ENCODE peak calls at places on chromosomes 6 and 20, in eight cellular contexts. Z is heart left ventricle, Q is NB4, W is testis, V is IMR-90, X is stomach, P is Peyer's patch, S is HCT116. Y is an unnamed sample.

GRCh38 chr6:31639043-31639442 is 13.4 kb downstream of the BAG6 start:
- DNase-seq in Z (no peak), Q (no peak), W (no peak), V (no peak), X (no peak), P (no peak), S (no peak), Y (no peak)

GRCh38 chr6:142696689-142697088 is 248.3 kb downstream of the HIVEP2 start:
- DNase-seq in Z (no peak), Q (no peak), W (no peak), V (no peak), X (peak; percentile 74), P (no peak), S (no peak), Y (no peak)

GRCh38 chr20:19993937-19994667 is 23.1 kb upstream of the NAA20 start:
- DNase-seq in Z (peak; percentile 63), Q (no peak), W (no peak), V (peak; percentile 76), X (no peak), P (no peak), S (peak; percentile 40), Y (no peak)

GRCh38 chr6:160005861-160006540 is 37.1 kb downstream of the IGF2R start:
- DNase-seq in Z (peak; percentile 49), Q (no peak), W (peak; percentile 73), V (peak; percentile 61), X (no peak), P (no peak), S (no peak), Y (peak; percentile 82)

GRCh38 chr20:7195704-7196103 is 428.2 kb downstream of the BMP2 start:
- DNase-seq in Z (no peak), Q (peak; percentile 60), W (no peak), V (no peak), X (no peak), P (no peak), S (no peak), Y (no peak)

GRCh38 chr6:121435444-121436069 is at the start of gene GJA1:
- DNase-seq in Z (peak; percentile 67), Q (peak; percentile 87), W (peak; percentile 66), V (peak; percentile 86), X (no peak), P (no peak), S (no peak), Y (peak; percentile 76)

GRCh38 chr20:62235001-62235776 is 3.1 kb upstream of the OSBPL2 start:
- DNase-seq in Z (no peak), Q (no peak), W (no peak), V (no peak), X (peak; percentile 80), P (no peak), S (no peak), Y (no peak)

GRCh38 chr6:68958327-68958726 is 323.2 kb downstream of the ADGRB3 start:
- DNase-seq in Z (no peak), Q (peak; percentile 16), W (no peak), V (no peak), X (no peak), P (no peak), S (no peak), Y (no peak)

GRCh38 chr6:74966712-74967111 is 239.1 kb downstream of the COL12A1 start:
- DNase-seq in Z (no peak), Q (no peak), W (no peak), V (no peak), X (no peak), P (no peak), S (no peak), Y (no peak)

GRCh38 chr6:27582928-27583725 is 110.2 kb upstream of the ZNF184 start:
- DNase-seq in Z (no peak), Q (peak; percentile 79), W (no peak), V (peak; percentile 71), X (no peak), P (no peak), S (no peak), Y (no peak)

GRCh38 chr6:3209114-3210023 is 18.1 kb downstream of the TUBB2B start:
- DNase-seq in Z (peak; percentile 27), Q (peak; percentile 40), W (no peak), V (peak; percentile 98), X (peak; percentile 36), P (peak; percentile 64), S (peak; percentile 96), Y (peak; percentile 92)

GRCh38 chr6:145836767-145837166 is 22.2 kb upstream of the FBXO30 start:
- DNase-seq in Z (no peak), Q (no peak), W (no peak), V (no peak), X (no peak), P (no peak), S (no peak), Y (no peak)

GRCh38 chr6:134415681-134416080 is 97.8 kb upstream of the SGK1 start:
- DNase-seq in Z (no peak), Q (no peak), W (no peak), V (no peak), X (no peak), P (no peak), S (no peak), Y (no peak)

GRCh38 chr6:87277123-87277522 is 45.3 kb upstream of the SMIM8 start:
- DNase-seq in Z (no peak), Q (peak; percentile 57), W (no peak), V (peak; percentile 15), X (no peak), P (no peak), S (no peak), Y (no peak)

GRCh38 chr6:21033575-21034026 is 499.3 kb downstream of the CDKAL1 start:
- DNase-seq in Z (peak; percentile 23), Q (no peak), W (no peak), V (peak; percentile 85), X (no peak), P (no peak), S (no peak), Y (peak; percentile 48)

GRCh38 chr20:36098364-36098763 is 56.2 kb upstream of the EPB41L1 start:
- DNase-seq in Z (peak; percentile 35), Q (peak; percentile 91), W (peak; percentile 42), V (peak; percentile 40), X (peak; percentile 57), P (peak; percentile 73), S (no peak), Y (peak; percentile 66)

GRCh38 chr6:145327497-145328055 is 407.7 kb downstream of the EPM2A start:
- DNase-seq in Z (no peak), Q (no peak), W (no peak), V (no peak), X (no peak), P (no peak), S (no peak), Y (no peak)

GRCh38 chr6:127637830-127638229 is 60.9 kb downstream of the C6orf58 start:
- DNase-seq in Z (no peak), Q (peak; percentile 43), W (no peak), V (no peak), X (no peak), P (no peak), S (no peak), Y (no peak)

GRCh38 chr20:23627501-23627900 is 10.3 kb downstream of the CST3 start:
- DNase-seq in Z (no peak), Q (no peak), W (no peak), V (no peak), X (no peak), P (no peak), S (no peak), Y (no peak)

GRCh38 chr20:50283922-50284810 is 93.5 kb downstream of the CEBPB start:
- DNase-seq in Z (no peak), Q (peak; percentile 91), W (no peak), V (peak; percentile 66), X (peak; percentile 79), P (peak; percentile 78), S (peak; percentile 74), Y (peak; percentile 95)

GRCh38 chr6:141550471-141550870 is 582.3 kb upstream of the GJE1 start:
- DNase-seq in Z (no peak), Q (no peak), W (no peak), V (peak; percentile 29), X (no peak), P (no peak), S (no peak), Y (no peak)

GRCh38 chr6:75296811-75297779 is 12.5 kb upstream of the TMEM30A start:
- DNase-seq in Z (no peak), Q (peak; percentile 74), W (no peak), V (peak; percentile 71), X (no peak), P (no peak), S (peak; percentile 65), Y (no peak)

GRCh38 chr20:44405785-44406571 is 50.5 kb downstream of the HNF4A start:
- DNase-seq in Z (no peak), Q (no peak), W (no peak), V (no peak), X (no peak), P (no peak), S (no peak), Y (no peak)

GRCh38 chr6:139376604-139377218 is 2.3 kb upstream of the CITED2 start:
- DNase-seq in Z (no peak), Q (peak; percentile 56), W (peak; percentile 73), V (peak; percentile 41), X (peak; percentile 82), P (peak; percentile 76), S (no peak), Y (peak; percentile 74)
- H3K4me3 ChIP-seq in Z (peak overlapping the region; percentile 95), Q (peak overlapping the region; percentile 84), W (no peak overlapping the region), V (no peak overlapping the region), X (peak overlapping the region; percentile 90), P (no peak overlapping the region), S (peak overlapping the region; percentile 96), Y (no peak overlapping the region)

GRCh38 chr6:156652231-156652750 is 124.9 kb upstream of the ARID1B start:
- DNase-seq in Z (no peak), Q (no peak), W (no peak), V (no peak), X (no peak), P (no peak), S (no peak), Y (no peak)
- TF ChIP-seq POLR2A in Z (no peak), Q (no peak), W (no peak), V (no peak), X (no peak), P (no peak), S (no peak), Y (no peak)

GRCh38 chr6:14922706-14923105 is 323.2 kb upstream of the JARID2 start:
- DNase-seq in Z (no peak), Q (no peak), W (no peak), V (no peak), X (no peak), P (no peak), S (no peak), Y (no peak)

GRCh38 chr6:14921878-14922277 is 324.0 kb upstream of the JARID2 start:
- DNase-seq in Z (peak; percentile 34), Q (peak; percentile 98), W (no peak), V (no peak), X (no peak), P (peak; percentile 58), S (no peak), Y (no peak)

GRCh38 chr6:14919038-14919437 is 326.8 kb upstream of the JARID2 start:
- DNase-seq in Z (no peak), Q (no peak), W (no peak), V (no peak), X (no peak), P (no peak), S (no peak), Y (no peak)

GRCh38 chr6:14922306-14922705 is 323.6 kb upstream of the JARID2 start:
- DNase-seq in Z (no peak), Q (peak; percentile 97), W (no peak), V (no peak), X (no peak), P (no peak), S (no peak), Y (no peak)

GRCh38 chr6:14921170-14921569 is 324.7 kb upstream of the JARID2 start:
- DNase-seq in Z (peak; percentile 59), Q (peak; percentile 93), W (peak; percentile 44), V (peak; percentile 12), X (peak; percentile 34), P (peak; percentile 73), S (no peak), Y (peak; percentile 59)
- TF ChIP-seq CTCF in Z (no peak), Q (no peak), W (no peak), V (no peak), X (no peak), P (no peak), S (no peak), Y (no peak)

GRCh38 chr20:38303908-38304379 is at the start of gene BPI:
- DNase-seq in Z (peak; percentile 45), Q (peak; percentile 99), W (no peak), V (no peak), X (peak; percentile 33), P (no peak), S (no peak), Y (no peak)
- H3K4me3 ChIP-seq in Z (no peak within 1 kb of the TSS), Q (peak within 1 kb of the TSS; percentile 26), W (no peak within 1 kb of the TSS), V (no peak within 1 kb of the TSS), X (no peak within 1 kb of the TSS), P (no peak within 1 kb of the TSS), S (no peak within 1 kb of the TSS), Y (no peak within 1 kb of the TSS)